ENCODE peak calls at places on chromosomes 1 and 21, in ten cellular contexts. One of them, this sample, is unnamed.

GRCh38 chr1:115113781-115114180 is 24.5 kb upstream of the TSPAN2 start:
- DNase-seq in neural progenitor cell: no peak
- DNase-seq in MM.1S: no peak
- DNase-seq in GM04504: no peak
- DNase-seq in kidney epithelial cell: no peak
- DNase-seq in lower leg skin: no peak
- DNase-seq in Right ventricle myocardium superior: no peak
- DNase-seq in cardiac fibroblast: peak; percentile 15
- DNase-seq in ascending aorta: no peak
- DNase-seq in posterior vena cava: no peak
- DNase-seq in this sample: no peak

GRCh38 chr1:22557341-22557950 is 5.8 kb upstream of the EPHA8 start:
- DNase-seq in neural progenitor cell: no peak
- DNase-seq in MM.1S: no peak
- DNase-seq in GM04504: no peak
- DNase-seq in kidney epithelial cell: no peak
- DNase-seq in lower leg skin: no peak
- DNase-seq in Right ventricle myocardium superior: no peak
- DNase-seq in cardiac fibroblast: no peak
- DNase-seq in ascending aorta: no peak
- DNase-seq in posterior vena cava: no peak
- DNase-seq in this sample: no peak

GRCh38 chr1:78722521-78722920 is 72.9 kb downstream of the IFI44 start:
- DNase-seq in neural progenitor cell: no peak
- DNase-seq in MM.1S: no peak
- DNase-seq in GM04504: no peak
- DNase-seq in kidney epithelial cell: no peak
- DNase-seq in lower leg skin: no peak
- DNase-seq in Right ventricle myocardium superior: no peak
- DNase-seq in cardiac fibroblast: peak; percentile 42
- DNase-seq in ascending aorta: no peak
- DNase-seq in posterior vena cava: no peak
- DNase-seq in this sample: no peak

GRCh38 chr1:109619655-109620395 is at the start of gene AMPD2:
- DNase-seq in neural progenitor cell: peak; percentile 83
- DNase-seq in MM.1S: peak; percentile 59
- DNase-seq in GM04504: peak; percentile 75
- DNase-seq in kidney epithelial cell: no peak
- DNase-seq in lower leg skin: peak; percentile 61
- DNase-seq in Right ventricle myocardium superior: peak; percentile 90
- DNase-seq in cardiac fibroblast: peak; percentile 88
- DNase-seq in ascending aorta: peak; percentile 92
- DNase-seq in posterior vena cava: peak; percentile 96
- DNase-seq in this sample: peak; percentile 68

GRCh38 chr1:223832637-223832943 is 13.2 kb downstream of the TP53BP2 start:
- DNase-seq in neural progenitor cell: no peak
- DNase-seq in MM.1S: no peak
- DNase-seq in GM04504: no peak
- DNase-seq in kidney epithelial cell: no peak
- DNase-seq in lower leg skin: no peak
- DNase-seq in Right ventricle myocardium superior: no peak
- DNase-seq in cardiac fibroblast: no peak
- DNase-seq in ascending aorta: no peak
- DNase-seq in posterior vena cava: no peak
- DNase-seq in this sample: no peak

GRCh38 chr1:2227341-2228156 is 570 bp upstream of the SKI start:
- DNase-seq in neural progenitor cell: peak; percentile 99
- DNase-seq in MM.1S: peak; percentile 96
- DNase-seq in GM04504: peak; percentile 96
- DNase-seq in kidney epithelial cell: no peak
- DNase-seq in lower leg skin: peak; percentile 93
- DNase-seq in Right ventricle myocardium superior: peak; percentile 97
- DNase-seq in cardiac fibroblast: peak; percentile 97
- DNase-seq in ascending aorta: peak; percentile 97
- DNase-seq in posterior vena cava: peak; percentile 99
- DNase-seq in this sample: peak; percentile 94

GRCh38 chr21:42465008-42465878 is 30.8 kb downstream of the RSPH1 start:
- DNase-seq in neural progenitor cell: no peak
- DNase-seq in MM.1S: peak; percentile 38
- DNase-seq in GM04504: no peak
- DNase-seq in kidney epithelial cell: no peak
- DNase-seq in lower leg skin: no peak
- DNase-seq in Right ventricle myocardium superior: no peak
- DNase-seq in cardiac fibroblast: peak; percentile 22
- DNase-seq in ascending aorta: no peak
- DNase-seq in posterior vena cava: no peak
- DNase-seq in this sample: no peak

GRCh38 chr1:211928222-211928856 is 97.8 kb upstream of the LPGAT1 start:
- DNase-seq in neural progenitor cell: no peak
- DNase-seq in MM.1S: no peak
- DNase-seq in GM04504: no peak
- DNase-seq in kidney epithelial cell: no peak
- DNase-seq in lower leg skin: no peak
- DNase-seq in Right ventricle myocardium superior: no peak
- DNase-seq in cardiac fibroblast: no peak
- DNase-seq in ascending aorta: no peak
- DNase-seq in posterior vena cava: no peak
- DNase-seq in this sample: no peak

GRCh38 chr1:154154534-154155181 is at the start of gene NUP210L:
- DNase-seq in neural progenitor cell: peak; percentile 20
- DNase-seq in MM.1S: no peak
- DNase-seq in GM04504: no peak
- DNase-seq in kidney epithelial cell: no peak
- DNase-seq in lower leg skin: no peak
- DNase-seq in Right ventricle myocardium superior: peak; percentile 95
- DNase-seq in cardiac fibroblast: peak; percentile 53
- DNase-seq in ascending aorta: peak; percentile 91
- DNase-seq in posterior vena cava: peak; percentile 88
- DNase-seq in this sample: no peak

GRCh38 chr1:171898956-171899355 is 57.7 kb downstream of the DNM3 start:
- DNase-seq in neural progenitor cell: peak; percentile 88
- DNase-seq in MM.1S: no peak
- DNase-seq in GM04504: no peak
- DNase-seq in kidney epithelial cell: no peak
- DNase-seq in lower leg skin: no peak
- DNase-seq in Right ventricle myocardium superior: no peak
- DNase-seq in cardiac fibroblast: no peak
- DNase-seq in ascending aorta: no peak
- DNase-seq in posterior vena cava: no peak
- DNase-seq in this sample: no peak

GRCh38 chr1:93552751-93553455 is 105.0 kb downstream of the FNBP1L start:
- DNase-seq in neural progenitor cell: peak; percentile 23
- DNase-seq in MM.1S: no peak
- DNase-seq in GM04504: peak; percentile 31
- DNase-seq in kidney epithelial cell: no peak
- DNase-seq in lower leg skin: no peak
- DNase-seq in Right ventricle myocardium superior: peak; percentile 61
- DNase-seq in cardiac fibroblast: peak; percentile 84
- DNase-seq in ascending aorta: no peak
- DNase-seq in posterior vena cava: no peak
- DNase-seq in this sample: peak; percentile 40

GRCh38 chr1:207022996-207023679 is 9.4 kb downstream of the C1orf116 start:
- DNase-seq in neural progenitor cell: no peak
- DNase-seq in MM.1S: no peak
- DNase-seq in GM04504: no peak
- DNase-seq in kidney epithelial cell: no peak
- DNase-seq in lower leg skin: no peak
- DNase-seq in Right ventricle myocardium superior: peak; percentile 63
- DNase-seq in cardiac fibroblast: no peak
- DNase-seq in ascending aorta: no peak
- DNase-seq in posterior vena cava: no peak
- DNase-seq in this sample: no peak

GRCh38 chr1:43836267-43836951 is 97.2 kb upstream of the ARTN start:
- DNase-seq in neural progenitor cell: no peak
- DNase-seq in MM.1S: peak; percentile 95
- DNase-seq in GM04504: no peak
- DNase-seq in kidney epithelial cell: no peak
- DNase-seq in lower leg skin: no peak
- DNase-seq in Right ventricle myocardium superior: peak; percentile 63
- DNase-seq in cardiac fibroblast: no peak
- DNase-seq in ascending aorta: no peak
- DNase-seq in posterior vena cava: no peak
- DNase-seq in this sample: no peak

GRCh38 chr1:156933136-156933535 is 12.7 kb downstream of the LRRC71 start:
- DNase-seq in neural progenitor cell: peak; percentile 62
- DNase-seq in MM.1S: no peak
- DNase-seq in GM04504: no peak
- DNase-seq in kidney epithelial cell: no peak
- DNase-seq in lower leg skin: no peak
- DNase-seq in Right ventricle myocardium superior: no peak
- DNase-seq in cardiac fibroblast: no peak
- DNase-seq in ascending aorta: no peak
- DNase-seq in posterior vena cava: peak; percentile 35
- DNase-seq in this sample: no peak

GRCh38 chr1:200355815-200356214 is 54.0 kb downstream of the ZNF281 start:
- DNase-seq in neural progenitor cell: no peak
- DNase-seq in MM.1S: no peak
- DNase-seq in GM04504: no peak
- DNase-seq in kidney epithelial cell: no peak
- DNase-seq in lower leg skin: no peak
- DNase-seq in Right ventricle myocardium superior: no peak
- DNase-seq in cardiac fibroblast: no peak
- DNase-seq in ascending aorta: no peak
- DNase-seq in posterior vena cava: no peak
- DNase-seq in this sample: no peak

GRCh38 chr1:165383067-165383466 is 26.6 kb upstream of the LMX1A start:
- DNase-seq in neural progenitor cell: no peak
- DNase-seq in MM.1S: no peak
- DNase-seq in GM04504: peak; percentile 95
- DNase-seq in kidney epithelial cell: no peak
- DNase-seq in lower leg skin: peak; percentile 55
- DNase-seq in Right ventricle myocardium superior: peak; percentile 62
- DNase-seq in cardiac fibroblast: peak; percentile 43
- DNase-seq in ascending aorta: peak; percentile 88
- DNase-seq in posterior vena cava: peak; percentile 91
- DNase-seq in this sample: peak; percentile 59

GRCh38 chr1:172431721-172432192 is 11.3 kb downstream of the C1orf105 start:
- DNase-seq in neural progenitor cell: no peak
- DNase-seq in MM.1S: no peak
- DNase-seq in GM04504: no peak
- DNase-seq in kidney epithelial cell: no peak
- DNase-seq in lower leg skin: peak; percentile 65
- DNase-seq in Right ventricle myocardium superior: no peak
- DNase-seq in cardiac fibroblast: no peak
- DNase-seq in ascending aorta: no peak
- DNase-seq in posterior vena cava: no peak
- DNase-seq in this sample: no peak

GRCh38 chr1:207316622-207317510 is 4.6 kb upstream of the CD55 start:
- DNase-seq in neural progenitor cell: no peak
- DNase-seq in MM.1S: no peak
- DNase-seq in GM04504: no peak
- DNase-seq in kidney epithelial cell: no peak
- DNase-seq in lower leg skin: peak; percentile 84
- DNase-seq in Right ventricle myocardium superior: no peak
- DNase-seq in cardiac fibroblast: peak; percentile 27
- DNase-seq in ascending aorta: no peak
- DNase-seq in posterior vena cava: no peak
- DNase-seq in this sample: no peak

GRCh38 chr1:213252026-213252425 is 201.0 kb downstream of the RPS6KC1 start:
- DNase-seq in neural progenitor cell: no peak
- DNase-seq in MM.1S: no peak
- DNase-seq in GM04504: no peak
- DNase-seq in kidney epithelial cell: no peak
- DNase-seq in lower leg skin: no peak
- DNase-seq in Right ventricle myocardium superior: no peak
- DNase-seq in cardiac fibroblast: no peak
- DNase-seq in ascending aorta: no peak
- DNase-seq in posterior vena cava: no peak
- DNase-seq in this sample: no peak

GRCh38 chr1:88726697-88727096 is 42.6 kb downstream of the PKN2 start:
- DNase-seq in neural progenitor cell: no peak
- DNase-seq in MM.1S: no peak
- DNase-seq in GM04504: no peak
- DNase-seq in kidney epithelial cell: no peak
- DNase-seq in lower leg skin: no peak
- DNase-seq in Right ventricle myocardium superior: no peak
- DNase-seq in cardiac fibroblast: no peak
- DNase-seq in ascending aorta: no peak
- DNase-seq in posterior vena cava: no peak
- DNase-seq in this sample: no peak

GRCh38 chr1:161869291-161869690 is 103.2 kb downstream of the ATF6 start:
- DNase-seq in neural progenitor cell: no peak
- DNase-seq in MM.1S: no peak
- DNase-seq in GM04504: no peak
- DNase-seq in kidney epithelial cell: no peak
- DNase-seq in lower leg skin: no peak
- DNase-seq in Right ventricle myocardium superior: no peak
- DNase-seq in cardiac fibroblast: no peak
- DNase-seq in ascending aorta: no peak
- DNase-seq in posterior vena cava: no peak
- DNase-seq in this sample: no peak

GRCh38 chr1:109296782-109297181 is 10.0 kb downstream of the MYBPHL start:
- DNase-seq in neural progenitor cell: no peak
- DNase-seq in MM.1S: no peak
- DNase-seq in GM04504: no peak
- DNase-seq in kidney epithelial cell: no peak
- DNase-seq in lower leg skin: no peak
- DNase-seq in Right ventricle myocardium superior: no peak
- DNase-seq in cardiac fibroblast: no peak
- DNase-seq in ascending aorta: no peak
- DNase-seq in posterior vena cava: no peak
- DNase-seq in this sample: no peak

GRCh38 chr1:53467391-53467790 is 8.2 kb downstream of the DMRTB1 start:
- DNase-seq in neural progenitor cell: no peak
- DNase-seq in MM.1S: no peak
- DNase-seq in GM04504: no peak
- DNase-seq in kidney epithelial cell: no peak
- DNase-seq in lower leg skin: no peak
- DNase-seq in Right ventricle myocardium superior: no peak
- DNase-seq in cardiac fibroblast: no peak
- DNase-seq in ascending aorta: no peak
- DNase-seq in posterior vena cava: no peak
- DNase-seq in this sample: no peak

GRCh38 chr1:165666152-165666551 is 32.2 kb downstream of the ALDH9A1 start:
- DNase-seq in neural progenitor cell: no peak
- DNase-seq in MM.1S: no peak
- DNase-seq in GM04504: peak; percentile 13
- DNase-seq in kidney epithelial cell: no peak
- DNase-seq in lower leg skin: no peak
- DNase-seq in Right ventricle myocardium superior: no peak
- DNase-seq in cardiac fibroblast: peak; percentile 54
- DNase-seq in ascending aorta: no peak
- DNase-seq in posterior vena cava: no peak
- DNase-seq in this sample: peak; percentile 36

GRCh38 chr1:206110820-206111219 is 6.4 kb downstream of the AVPR1B start:
- DNase-seq in neural progenitor cell: no peak
- DNase-seq in MM.1S: no peak
- DNase-seq in GM04504: no peak
- DNase-seq in kidney epithelial cell: no peak
- DNase-seq in lower leg skin: no peak
- DNase-seq in Right ventricle myocardium superior: no peak
- DNase-seq in cardiac fibroblast: no peak
- DNase-seq in ascending aorta: peak; percentile 51
- DNase-seq in posterior vena cava: no peak
- DNase-seq in this sample: no peak

GRCh38 chr1:178330153-178330552 is 166.6 kb downstream of the CLEC20A start:
- DNase-seq in neural progenitor cell: no peak
- DNase-seq in MM.1S: no peak
- DNase-seq in GM04504: no peak
- DNase-seq in kidney epithelial cell: no peak
- DNase-seq in lower leg skin: no peak
- DNase-seq in Right ventricle myocardium superior: no peak
- DNase-seq in cardiac fibroblast: no peak
- DNase-seq in ascending aorta: no peak
- DNase-seq in posterior vena cava: no peak
- DNase-seq in this sample: no peak

GRCh38 chr1:32963746-32964460 is 706 bp downstream of the RNF19B start:
- DNase-seq in neural progenitor cell: peak; percentile 83
- DNase-seq in MM.1S: peak; percentile 43
- DNase-seq in GM04504: no peak
- DNase-seq in kidney epithelial cell: no peak
- DNase-seq in lower leg skin: peak; percentile 83
- DNase-seq in Right ventricle myocardium superior: peak; percentile 76
- DNase-seq in cardiac fibroblast: no peak
- DNase-seq in ascending aorta: peak; percentile 82
- DNase-seq in posterior vena cava: peak; percentile 88
- DNase-seq in this sample: no peak

GRCh38 chr1:22653741-22654140 is 705 bp downstream of the C1QB start:
- DNase-seq in neural progenitor cell: no peak
- DNase-seq in MM.1S: no peak
- DNase-seq in GM04504: no peak
- DNase-seq in kidney epithelial cell: no peak
- DNase-seq in lower leg skin: no peak
- DNase-seq in Right ventricle myocardium superior: no peak
- DNase-seq in cardiac fibroblast: no peak
- DNase-seq in ascending aorta: no peak
- DNase-seq in posterior vena cava: no peak
- DNase-seq in this sample: no peak